ENCODE peak calls at places on chromosomes 3 and 15, in seven cellular contexts. V, S, R, Q, G, K and B are unnamed samples.

GRCh38 chr3:106421928-106422327 is 553.1 kb upstream of the CBLB start:
- DNase-seq in V (peak), Q (no peak), S (no peak), K (no peak), R (peak), G (no peak), B (no peak)

GRCh38 chr3:33865133-33865532 is 66.7 kb downstream of the PDCD6IP start:
- DNase-seq in Q (no peak), R (no peak), G (no peak), K (no peak), V (no peak), S (no peak), B (no peak)

GRCh38 chr15:76663529-76663928 is 241.6 kb downstream of the SCAPER start:
- DNase-seq in S (no peak), K (no peak), V (no peak), R (no peak), Q (no peak), G (no peak), B (no peak)

GRCh38 chr3:171320721-171321120 is 139.5 kb downstream of the TNIK start:
- DNase-seq in R (peak), V (peak), G (no peak), K (no peak), Q (no peak), S (no peak), B (no peak)

GRCh38 chr3:192914873-192915272 is 2.8 kb downstream of the MB21D2 start:
- DNase-seq in V (no peak), G (no peak), R (no peak), S (no peak), K (no peak), Q (no peak), B (no peak)

GRCh38 chr15:78316211-78317077 is 17.0 kb upstream of the SKIC8 start:
- DNase-seq in Q (no peak), V (no peak), S (no peak), R (no peak), K (no peak), G (no peak), B (no peak)

GRCh38 chr15:99707481-99708270 is 25.6 kb downstream of the LYSMD4 start:
- DNase-seq in G (no peak), R (peak), K (no peak), Q (no peak), S (no peak), V (peak), B (no peak)

GRCh38 chr3:52800079-52800478 is 5.5 kb downstream of the ITIH3 start:
- DNase-seq in V (no peak), Q (no peak), S (no peak), G (no peak), K (no peak), R (no peak), B (no peak)

GRCh38 chr15:41936649-41937567 is 35.4 kb downstream of the EHD4 start:
- DNase-seq in S (peak), Q (no peak), K (no peak), V (peak), R (peak), G (no peak), B (no peak)

GRCh38 chr15:88572030-88572333 is 25.5 kb upstream of the DET1 start:
- DNase-seq in S (no peak), V (no peak), G (no peak), K (no peak), Q (no peak), R (no peak), B (no peak)

GRCh38 chr3:107676469-107677309 is 153.9 kb downstream of the BBX start:
- DNase-seq in R (no peak), S (no peak), K (no peak), G (peak), V (peak), Q (no peak), B (no peak)

GRCh38 chr3:10992017-10992945 is at the start of gene SLC6A1:
- DNase-seq in G (peak), V (no peak), S (no peak), K (no peak), Q (no peak), R (no peak), B (no peak)

GRCh38 chr15:80856400-80856799 is 77.2 kb downstream of the CEMIP start:
- DNase-seq in Q (no peak), K (no peak), R (no peak), S (no peak), G (peak), V (no peak), B (no peak)

GRCh38 chr15:92580933-92581445 is 74.6 kb downstream of the FAM174B start:
- DNase-seq in S (no peak), G (no peak), V (no peak), Q (no peak), K (no peak), R (no peak), B (no peak)

GRCh38 chr3:121567649-121568048 is at the start of gene ARGFX:
- DNase-seq in Q (no peak), S (no peak), K (no peak), R (no peak), V (no peak), G (no peak), B (no peak)

GRCh38 chr3:28467414-28467813 is 118.8 kb upstream of the AZI2 start:
- DNase-seq in R (no peak), S (no peak), V (no peak), G (no peak), K (no peak), Q (no peak), B (no peak)

GRCh38 chr15:45187894-45188830 is at the start of gene SHF:
- DNase-seq in G (peak), K (peak), S (peak), Q (no peak), R (peak), V (peak), B (peak)

GRCh38 chr15:92304239-92304975 is 89.3 kb upstream of the ST8SIA2 start:
- DNase-seq in Q (no peak), G (no peak), R (no peak), V (no peak), K (no peak), S (no peak), B (no peak)

GRCh38 chr3:51637941-51638471 is 33.0 kb upstream of the TEX264 start:
- DNase-seq in G (peak), R (peak), Q (peak), K (no peak), V (peak), S (no peak), B (no peak)

GRCh38 chr15:39788800-39789565 is 6.3 kb upstream of the FSIP1 start:
- DNase-seq in R (no peak), G (no peak), K (no peak), Q (no peak), V (peak), S (no peak), B (no peak)

GRCh38 chr3:35422826-35423601 is 216.3 kb upstream of the ARPP21 start:
- DNase-seq in K (no peak), Q (no peak), S (no peak), V (no peak), G (no peak), R (peak), B (no peak)

GRCh38 chr15:47551079-47551478 is 166.2 kb upstream of the SEMA6D start:
- DNase-seq in G (peak), S (no peak), K (no peak), R (no peak), Q (no peak), V (no peak), B (no peak)

GRCh38 chr3:60536420-60536819 is 714.8 kb downstream of the FHIT start:
- DNase-seq in V (no peak), G (no peak), S (no peak), Q (no peak), R (no peak), K (no peak), B (no peak)